ENCODE peak calls at places on chromosomes 3 and 15, in four cellular contexts. One of them, this sample, is unnamed.

GRCh38 chr15:56244811-56245576 is 1.3 kb upstream of the RFX7 start:
- DNase-seq in cerebellar cortex: no peak
- DNase-seq in WTC11: no peak
- DNase-seq in cardiac muscle cell: no peak
- DNase-seq in this sample: no peak

GRCh38 chr3:58874795-58875194 is 175.0 kb downstream of the CFAP20DC start:
- DNase-seq in cardiac muscle cell: no peak
- DNase-seq in WTC11: no peak
- DNase-seq in cerebellar cortex: no peak
- DNase-seq in this sample: no peak

GRCh38 chr3:60303160-60303559 is 948.1 kb downstream of the FHIT start:
- DNase-seq in cerebellar cortex: no peak
- DNase-seq in WTC11: no peak
- DNase-seq in cardiac muscle cell: no peak
- DNase-seq in this sample: no peak

GRCh38 chr15:93024716-93025624 is 64.0 kb downstream of the RGMA start:
- DNase-seq in WTC11: no peak
- DNase-seq in cardiac muscle cell: peak; percentile 28
- DNase-seq in cerebellar cortex: no peak
- DNase-seq in this sample: no peak

GRCh38 chr3:66393486-66394260 is 107.1 kb downstream of the LRIG1 start:
- DNase-seq in cardiac muscle cell: no peak
- DNase-seq in WTC11: no peak
- DNase-seq in cerebellar cortex: no peak
- DNase-seq in this sample: peak; percentile 41

GRCh38 chr3:29903600-29903999 is 622.7 kb downstream of the RBMS3 start:
- DNase-seq in cerebellar cortex: no peak
- DNase-seq in cardiac muscle cell: no peak
- DNase-seq in WTC11: no peak
- DNase-seq in this sample: no peak

GRCh38 chr15:69474291-69474690 is 21.7 kb downstream of the RPLP1 start:
- DNase-seq in cerebellar cortex: no peak
- DNase-seq in WTC11: no peak
- DNase-seq in cardiac muscle cell: no peak
- DNase-seq in this sample: no peak

GRCh38 chr15:40420793-40421192 is 15.2 kb downstream of the IVD start:
- DNase-seq in cerebellar cortex: peak; percentile 61
- DNase-seq in WTC11: no peak
- DNase-seq in cardiac muscle cell: no peak
- DNase-seq in this sample: no peak

GRCh38 chr3:105722943-105723556 is 145.8 kb downstream of the CBLB start:
- DNase-seq in cardiac muscle cell: no peak
- DNase-seq in WTC11: no peak
- DNase-seq in cerebellar cortex: no peak
- DNase-seq in this sample: no peak

GRCh38 chr3:50274371-50275104 is 4.3 kb upstream of the LSMEM2 start:
- DNase-seq in cardiac muscle cell: peak; percentile 82
- DNase-seq in WTC11: peak; percentile 88
- DNase-seq in cerebellar cortex: peak; percentile 68
- DNase-seq in this sample: no peak

GRCh38 chr15:70566047-70566835 is 197.1 kb downstream of the UACA start:
- DNase-seq in cardiac muscle cell: peak; percentile 60
- DNase-seq in WTC11: no peak
- DNase-seq in cerebellar cortex: peak; percentile 40
- DNase-seq in this sample: no peak

GRCh38 chr3:120497318-120497717 is 46.5 kb upstream of the FSTL1 start:
- DNase-seq in WTC11: no peak
- DNase-seq in cerebellar cortex: no peak
- DNase-seq in cardiac muscle cell: no peak
- DNase-seq in this sample: no peak

GRCh38 chr15:89177633-89178306 is 43.6 kb downstream of the RLBP1 start:
- DNase-seq in cardiac muscle cell: peak; percentile 71
- DNase-seq in cerebellar cortex: peak; percentile 86
- DNase-seq in WTC11: peak; percentile 60
- DNase-seq in this sample: no peak

GRCh38 chr3:86990734-86991481 is at the start of gene VGLL3:
- DNase-seq in WTC11: peak; percentile 90
- DNase-seq in cerebellar cortex: no peak
- DNase-seq in cardiac muscle cell: peak; percentile 72
- DNase-seq in this sample: peak; percentile 91

GRCh38 chr3:15918988-15919387 is 121.2 kb upstream of the ANKRD28 start:
- DNase-seq in cerebellar cortex: no peak
- DNase-seq in cardiac muscle cell: no peak
- DNase-seq in WTC11: no peak
- DNase-seq in this sample: no peak

GRCh38 chr15:89633585-89633984 is 21.7 kb downstream of the KIF7 start:
- DNase-seq in cardiac muscle cell: no peak
- DNase-seq in WTC11: no peak
- DNase-seq in cerebellar cortex: no peak
- DNase-seq in this sample: no peak

GRCh38 chr15:63815796-63816533 is 17.8 kb downstream of the HERC1 start:
- DNase-seq in cardiac muscle cell: no peak
- DNase-seq in WTC11: no peak
- DNase-seq in cerebellar cortex: no peak
- DNase-seq in this sample: no peak

GRCh38 chr15:88430051-88430450 is 37.1 kb downstream of the MRPL46 start:
- DNase-seq in cerebellar cortex: no peak
- DNase-seq in WTC11: no peak
- DNase-seq in cardiac muscle cell: no peak
- DNase-seq in this sample: no peak

GRCh38 chr3:64616953-64617352 is 70.8 kb downstream of the ADAMTS9 start:
- DNase-seq in cerebellar cortex: no peak
- DNase-seq in cardiac muscle cell: no peak
- DNase-seq in WTC11: no peak
- DNase-seq in this sample: no peak

GRCh38 chr3:188834349-188834748 is 337.4 kb upstream of the TPRG1 start:
- DNase-seq in cardiac muscle cell: no peak
- DNase-seq in WTC11: no peak
- DNase-seq in cerebellar cortex: no peak
- DNase-seq in this sample: no peak

GRCh38 chr3:164732166-164732565 is 346.1 kb downstream of the SI start:
- DNase-seq in WTC11: no peak
- DNase-seq in cardiac muscle cell: no peak
- DNase-seq in cerebellar cortex: no peak
- DNase-seq in this sample: no peak

GRCh38 chr3:1583044-1583443 is 490.2 kb downstream of the CNTN6 start:
- DNase-seq in cardiac muscle cell: no peak
- DNase-seq in cerebellar cortex: no peak
- DNase-seq in WTC11: no peak
- DNase-seq in this sample: peak; percentile 88

GRCh38 chr3:155423526-155423925 is 130.0 kb upstream of the STRIT1 start:
- DNase-seq in cardiac muscle cell: no peak
- DNase-seq in cerebellar cortex: no peak
- DNase-seq in WTC11: no peak
- DNase-seq in this sample: no peak

GRCh38 chr15:89077750-89078149 is 10.5 kb upstream of the ABHD2 start:
- DNase-seq in WTC11: no peak
- DNase-seq in cardiac muscle cell: no peak
- DNase-seq in cerebellar cortex: no peak
- DNase-seq in this sample: no peak

GRCh38 chr3:41158947-41159346 is 40.4 kb upstream of the CTNNB1 start:
- DNase-seq in cerebellar cortex: no peak
- DNase-seq in WTC11: no peak
- DNase-seq in cardiac muscle cell: no peak
- DNase-seq in this sample: no peak

GRCh38 chr15:38536201-38536676 is 28.4 kb downstream of the RASGRP1 start:
- DNase-seq in WTC11: no peak
- DNase-seq in cardiac muscle cell: no peak
- DNase-seq in cerebellar cortex: peak; percentile 97
- DNase-seq in this sample: no peak

GRCh38 chr3:9793161-9793781 is 389 bp downstream of the ARPC4 start:
- DNase-seq in cerebellar cortex: peak; percentile 24
- DNase-seq in cardiac muscle cell: peak; percentile 36
- DNase-seq in WTC11: no peak
- DNase-seq in this sample: peak; percentile 96

GRCh38 chr3:14300721-14301377 is 101.6 kb upstream of the SLC6A6 start:
- DNase-seq in cardiac muscle cell: no peak
- DNase-seq in WTC11: no peak
- DNase-seq in cerebellar cortex: no peak
- DNase-seq in this sample: no peak